ENCODE peak calls at places on chromosomes 7 and 10, in four cellular contexts. A is activated naive CD8-positive, alpha-beta T cell treated with anti-CD3 and anti-CD28 coated beads, Interleukin-2, amount 50 U/mL, for 24 hours; J is CD8-positive, alpha-beta T cell; P is nucleus accumbens. D is an unnamed sample.

GRCh38 chr10:10796774-10797415 is 220.8 kb upstream of the CELF2 start:
- DNase-seq in A (no peak), J (no peak), P (no peak), D (no peak)

GRCh38 chr10:125054664-125055273 is 105.6 kb downstream of the CTBP2 start:
- DNase-seq in A (no peak), J (no peak), P (no peak), D (no peak)

GRCh38 chr7:98222533-98223195 is 11.4 kb downstream of the BHLHA15 start:
- DNase-seq in A (no peak), J (no peak), P (no peak), D (no peak)

GRCh38 chr10:77286851-77287250 is 350.8 kb downstream of the KCNMA1 start:
- DNase-seq in A (no peak), J (no peak), P (no peak), D (no peak)

GRCh38 chr10:68897336-68897741 is 3.8 kb upstream of the DDX50 start:
- DNase-seq in A (peak), J (no peak), P (peak), D (peak)

GRCh38 chr10:59127991-59128390 is 48.5 kb upstream of the PHYHIPL start:
- DNase-seq in A (no peak), J (no peak), P (no peak), D (no peak)

GRCh38 chr7:139960158-139960557 is 102.6 kb downstream of the PARP12 start:
- DNase-seq in A (no peak), J (no peak), P (no peak), D (no peak)

GRCh38 chr7:92845736-92846135 is 9.4 kb upstream of the CDK6 start:
- DNase-seq in A (no peak), J (no peak), P (no peak), D (no peak)

GRCh38 chr10:82981137-82981723 is 1106.2 kb downstream of the NRG3 start:
- DNase-seq in A (no peak), J (no peak), P (no peak), D (no peak)

GRCh38 chr7:3965794-3966395 is 664.8 kb downstream of the SDK1 start:
- DNase-seq in A (no peak), J (no peak), P (no peak), D (no peak)

GRCh38 chr7:72080349-72080766 is 331.8 kb downstream of the CALN1 start:
- DNase-seq in A (no peak), J (no peak), P (no peak), D (no peak)

GRCh38 chr10:106189254-106189653 is 975.3 kb downstream of the SORCS1 start:
- DNase-seq in A (no peak), J (no peak), P (no peak), D (peak)

GRCh38 chr7:74051629-74052410 is 23.8 kb downstream of the ELN start:
- DNase-seq in A (peak), J (no peak), P (no peak), D (no peak)

GRCh38 chr7:128112018-128112780 is 81.0 kb upstream of the LRRC4 start:
- DNase-seq in A (no peak), J (no peak), P (no peak), D (no peak)

GRCh38 chr10:119595715-119596515 is 849 bp downstream of the TIAL1 start:
- DNase-seq in A (peak), J (peak), P (no peak), D (peak)

GRCh38 chr7:70104243-70104642 is 506.0 kb downstream of the AUTS2 start:
- DNase-seq in A (no peak), J (no peak), P (no peak), D (no peak)

GRCh38 chr10:3231951-3232730 is 59.6 kb upstream of the PITRM1 start:
- DNase-seq in A (no peak), J (no peak), P (no peak), D (no peak)

GRCh38 chr7:117277576-117277975 is 45.3 kb downstream of the WNT2 start:
- DNase-seq in A (no peak), J (no peak), P (no peak), D (no peak)

GRCh38 chr10:71920540-71921318 is 43.5 kb upstream of the CHST3 start:
- DNase-seq in A (no peak), J (no peak), P (no peak), D (no peak)

GRCh38 chr10:73647211-73647874 is 6.1 kb upstream of the MYOZ1 start:
- DNase-seq in A (peak), J (no peak), P (peak), D (peak)

GRCh38 chr7:137772221-137772620 is 74.6 kb downstream of the DGKI start:
- DNase-seq in A (no peak), J (no peak), P (no peak), D (no peak)

GRCh38 chr7:137903382-137904169 is 56.8 kb upstream of the DGKI start:
- DNase-seq in A (peak), J (peak), P (peak), D (peak)